ENCODE peak calls at places on chromosome 10, in five cellular contexts. U is testis, G is uterus, C is fibroblast of pulmonary artery, E is heart right ventricle. N is an unnamed sample.
A peak's percentile ranks its signal among the peaks of the same experiment; 100 is the strongest.

GRCh38 chr10:1274098-1274745 is 218.0 kb downstream of the WDR37 start:
- DNase-seq in U (peak; percentile 67), G (peak; percentile 24), E (no peak), C (no peak), N (no peak)

GRCh38 chr10:73017955-73018480 is 63.4 kb upstream of the PLA2G12B start:
- DNase-seq in G (no peak), U (peak; percentile 37), E (peak; percentile 31), C (peak; percentile 20), N (peak; percentile 44)

GRCh38 chr10:107727762-107728317 is 563.3 kb upstream of the SORCS1 start:
- DNase-seq in E (no peak), U (no peak), C (peak; percentile 54), G (no peak), N (peak; percentile 37)

GRCh38 chr10:48467669-48468068 is 137.2 kb downstream of the ARHGAP22 start:
- DNase-seq in E (no peak), G (no peak), U (no peak), C (no peak), N (no peak)

GRCh38 chr10:469947-470338 is 219.5 kb downstream of the DIP2C start:
- DNase-seq in E (no peak), G (no peak), C (no peak), U (no peak), N (no peak)

GRCh38 chr10:12027539-12027938 is 15.1 kb downstream of the UPF2 start:
- DNase-seq in E (no peak), U (no peak), G (no peak), C (no peak), N (no peak)

GRCh38 chr10:118800920-118801319 is 46.1 kb upstream of the CACUL1 start:
- DNase-seq in G (peak; percentile 28), C (peak; percentile 18), U (peak; percentile 60), E (no peak), N (peak; percentile 6)

GRCh38 chr10:71290806-71291205 is 28.3 kb upstream of the SLC29A3 start:
- DNase-seq in C (no peak), E (no peak), U (no peak), G (no peak), N (peak; percentile 15)

GRCh38 chr10:88114368-88114767 is 250.9 kb downstream of the PTEN start:
- DNase-seq in E (peak; percentile 20), U (peak; percentile 55), C (peak; percentile 49), G (peak; percentile 19), N (no peak)

GRCh38 chr10:52447931-52448353 is 133.9 kb downstream of the DKK1 start:
- DNase-seq in U (no peak), G (no peak), E (no peak), C (peak; percentile 39), N (peak; percentile 61)

GRCh38 chr10:93030409-93030808 is 30.2 kb upstream of the CYP26C1 start:
- DNase-seq in G (no peak), E (no peak), C (peak; percentile 77), U (no peak), N (peak; percentile 85)

GRCh38 chr10:50254479-50254878 is 3.2 kb upstream of the ASAH2 start:
- DNase-seq in G (no peak), E (no peak), U (no peak), C (no peak), N (no peak)

GRCh38 chr10:3099291-3100092 is 32.1 kb downstream of the PFKP start:
- DNase-seq in G (no peak), E (no peak), C (peak; percentile 92), U (no peak), N (peak; percentile 88)

DNA sequence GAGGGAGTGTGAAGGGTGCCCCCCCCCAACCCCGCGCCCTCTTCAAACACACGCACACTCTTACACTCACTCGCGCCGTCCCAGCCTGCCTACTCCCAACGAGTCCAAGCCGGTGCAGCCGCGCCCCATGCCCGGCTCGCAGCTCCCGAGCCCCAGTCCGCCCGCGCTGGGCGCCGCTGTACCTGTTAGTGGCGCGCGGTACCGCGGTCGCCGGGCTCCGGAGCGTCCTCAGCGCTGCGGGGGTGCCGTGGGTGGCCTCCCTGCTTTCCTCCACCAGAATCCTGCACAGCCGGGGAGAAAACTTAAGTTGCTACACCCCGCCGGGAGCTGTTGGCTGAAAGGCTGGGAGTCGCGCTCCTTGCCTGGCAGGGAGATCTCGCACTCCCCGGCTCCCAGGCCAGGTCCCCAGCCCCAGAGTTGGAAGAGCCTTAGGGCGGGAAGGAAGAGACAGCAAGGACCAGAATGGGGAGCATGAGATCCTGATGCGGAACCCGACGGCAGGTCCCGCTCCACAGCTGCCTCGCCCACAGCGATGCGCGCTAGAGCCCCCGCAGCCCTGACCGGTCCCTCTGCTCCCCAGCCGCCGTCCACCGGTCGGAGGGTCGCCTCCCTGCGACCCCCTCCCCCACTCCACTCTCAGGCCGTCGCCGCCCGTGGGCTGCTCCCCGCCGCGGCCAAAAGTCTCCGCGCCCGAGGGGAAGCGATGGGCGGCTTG is 861 bp downstream of the ST8SIA6 start:
- DNase-seq in C (peak; percentile 20), E (peak; percentile 47), U (peak; percentile 54), G (peak; percentile 15), N (peak; percentile 11)
- H3K4me3 ChIP-seq in C (peak overlapping the region; percentile 43), E (peak overlapping the region; percentile 72), U (peak overlapping the region; percentile 27), G (peak overlapping the region; percentile 7), N (peak overlapping the region; percentile 34)

GRCh38 chr10:131453772-131454634 is 142.5 kb upstream of the TCERG1L start:
- DNase-seq in C (peak; percentile 15), U (peak; percentile 93), E (peak; percentile 64), G (peak; percentile 38), N (no peak)
- TF ChIP-seq CTCF in C (peak; percentile 24), U (peak; percentile 98), E (peak; percentile 73), G (peak; percentile 48), N (peak; percentile 19)

GRCh38 chr10:113319450-113319849 is 233.4 kb upstream of the HABP2 start:
- DNase-seq in E (no peak), G (no peak), C (no peak), U (no peak), N (no peak)

GRCh38 chr10:113320213-113320612 is 232.6 kb upstream of the HABP2 start:
- DNase-seq in C (no peak), U (no peak), E (no peak), G (no peak), N (no peak)

GRCh38 chr10:113322843-113323242 is 230.0 kb upstream of the HABP2 start:
- DNase-seq in E (no peak), U (peak; percentile 18), G (no peak), C (no peak), N (no peak)

GRCh38 chr10:113323985-113324384 is 228.9 kb upstream of the HABP2 start:
- DNase-seq in U (no peak), C (no peak), E (no peak), G (no peak), N (no peak)

GRCh38 chr10:113320980-113321379 is 231.9 kb upstream of the HABP2 start:
- DNase-seq in G (no peak), U (peak; percentile 17), E (no peak), C (no peak), N (no peak)
- H3K4me3 ChIP-seq in G (no peak overlapping the region), U (no peak overlapping the region), E (no peak overlapping the region), C (no peak overlapping the region), N (no peak overlapping the region)

GRCh38 chr10:133098426-133099124 is 10.9 kb downstream of the ADGRA1 start:
- DNase-seq in E (no peak), G (no peak), U (no peak), C (no peak), N (no peak)
- TF ChIP-seq CTCF in E (no peak), G (no peak), U (no peak), C (no peak), N (no peak)

GRCh38 chr10:34343764-34344163 is 471.3 kb downstream of the PARD3 start:
- DNase-seq in C (peak; percentile 35), E (no peak), G (no peak), U (no peak), N (peak; percentile 9)

GRCh38 chr10:34341473-34341872 is 473.6 kb downstream of the PARD3 start:
- DNase-seq in E (no peak), U (no peak), C (peak; percentile 17), G (peak; percentile 43), N (peak; percentile 33)

GRCh38 chr10:34346516-34347150 is 468.5 kb downstream of the PARD3 start:
- DNase-seq in G (no peak), C (no peak), U (no peak), E (no peak), N (no peak)

GRCh38 chr10:34348917-34349509 is 466.1 kb downstream of the PARD3 start:
- DNase-seq in C (no peak), U (no peak), E (no peak), G (no peak), N (no peak)

DNA sequence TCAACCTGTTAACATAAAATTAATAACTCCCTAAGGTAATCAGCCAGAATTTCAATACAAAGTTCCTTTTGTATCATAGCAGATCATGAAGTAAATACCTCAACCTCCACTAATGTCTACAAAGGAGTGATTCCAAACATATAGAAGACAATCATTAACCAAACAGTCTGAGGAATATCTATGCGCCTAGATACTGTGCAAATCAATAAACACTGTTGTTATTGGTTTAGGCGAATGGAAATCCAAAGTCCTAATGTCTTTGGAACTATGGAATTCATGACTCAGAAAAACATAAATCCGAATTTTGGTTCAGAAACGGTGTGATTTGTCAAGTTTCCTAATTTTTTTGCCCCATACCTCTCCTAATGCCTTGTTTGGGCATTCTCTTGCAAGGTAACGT is 469.7 kb downstream of the PARD3 start:
- DNase-seq in E (no peak), G (no peak), C (no peak), U (no peak), N (no peak)
- H3K4me3 ChIP-seq in E (no peak overlapping the region), G (no peak overlapping the region), C (no peak overlapping the region), U (no peak overlapping the region), N (no peak overlapping the region)

DNA sequence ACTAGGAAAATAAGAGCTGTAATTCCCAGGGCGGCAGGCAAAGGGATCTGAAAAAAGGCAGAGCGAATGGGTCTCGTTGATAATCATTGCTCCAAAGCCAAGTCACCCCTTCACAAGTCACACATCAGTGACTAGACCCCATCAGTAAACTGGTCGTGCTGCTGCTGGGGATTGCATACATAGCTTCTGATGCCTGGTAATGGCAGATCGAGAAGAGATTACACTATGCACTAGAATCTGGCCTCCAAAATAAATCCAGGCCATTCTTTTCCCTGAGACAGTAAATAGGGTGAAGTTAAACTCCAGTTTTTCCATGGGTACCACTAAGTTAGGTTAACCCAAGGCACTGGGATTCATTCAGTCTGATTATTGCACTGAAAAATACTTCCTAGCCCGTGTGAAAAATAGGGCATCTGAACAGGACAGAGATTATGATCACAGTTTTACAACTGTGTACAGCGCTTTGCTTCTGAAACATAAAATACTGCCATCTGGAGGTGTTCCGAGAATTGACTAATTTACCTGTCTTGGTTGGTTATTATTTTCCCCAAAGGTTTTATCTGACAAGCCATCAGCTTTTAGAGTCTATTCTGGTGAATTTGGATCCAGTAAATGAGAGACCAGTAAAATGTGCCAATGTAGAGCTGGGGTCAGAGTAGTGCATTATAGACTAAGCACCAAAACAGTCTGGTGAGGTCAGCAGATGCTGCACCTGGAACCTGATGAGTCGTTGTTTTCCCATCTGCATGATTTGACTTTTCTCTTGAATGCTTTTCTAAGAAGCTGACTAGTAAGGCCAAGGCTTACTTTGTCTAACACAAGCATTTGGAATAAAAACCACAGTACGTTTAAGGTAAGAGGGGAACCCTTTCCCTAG is 82.9 kb upstream of the AFAP1L2 start:
- DNase-seq in C (no peak), G (no peak), E (no peak), U (no peak), N (no peak)
- TF ChIP-seq CTCF in C (no peak), G (no peak), E (no peak), U (no peak), N (no peak)

N was measured in AG10803.